ENCODE peak calls at places on chromosomes 16 and 17, in five cellular contexts. W is NCI-H1930, Q is A172, Y is NCI-H82, C is WTC11. M is an unnamed sample.

GRCh38 chr17:12973496-12974318 is 44.1 kb downstream of the ELAC2 start:
- DNase-seq in C (peak), W (no peak), Y (no peak), Q (no peak), M (no peak)

GRCh38 chr16:87582221-87582965 is 19.9 kb upstream of the JPH3 start:
- DNase-seq in W (no peak), C (no peak), Y (no peak), Q (peak), M (no peak)

GRCh38 chr17:15351925-15352324 is 10.5 kb upstream of the TEKT3 start:
- DNase-seq in Y (no peak), Q (peak), W (no peak), C (no peak), M (no peak)

GRCh38 chr17:3879591-3880417 is 13.0 kb downstream of the CAMKK1 start:
- DNase-seq in Y (peak), W (no peak), C (no peak), Q (no peak), M (no peak)

GRCh38 chr17:6023452-6023851 is 46.7 kb upstream of the WSCD1 start:
- DNase-seq in Q (no peak), W (no peak), C (no peak), Y (no peak), M (no peak)

GRCh38 chr16:56649820-56650219 is 1.9 kb upstream of the MT1B start:
- DNase-seq in W (no peak), Y (no peak), C (no peak), Q (no peak), M (no peak)

GRCh38 chr17:44059101-44059892 is 7.2 kb downstream of the LSM12 start:
- DNase-seq in Y (no peak), Q (no peak), W (no peak), C (no peak), M (no peak)

GRCh38 chr17:59365383-59365981 is 34.0 kb downstream of the YPEL2 start:
- DNase-seq in Q (no peak), Y (peak), C (no peak), W (no peak), M (peak)

GRCh38 chr16:28935924-28936783 is 4.4 kb downstream of the CD19 start:
- DNase-seq in Y (peak), C (peak), Q (peak), W (no peak), M (no peak)

GRCh38 chr17:31487648-31488263 is 96.3 kb downstream of the RAB11FIP4 start:
- DNase-seq in C (peak), W (peak), Q (peak), Y (peak), M (peak)

GRCh38 chr17:45149037-45149668 is 878 bp downstream of the HEXIM1 start:
- DNase-seq in W (peak), Y (peak), Q (peak), C (peak), M (peak)

GRCh38 chr17:57989011-57989345 is 924 bp upstream of the VEZF1 start:
- DNase-seq in W (no peak), C (no peak), Q (no peak), Y (peak), M (no peak)

GRCh38 chr17:58338907-58339774 is 10.5 kb upstream of the TSPOAP1 start:
- DNase-seq in Q (peak), W (no peak), C (peak), Y (peak), M (no peak)

GRCh38 chr16:67248401-67249177 is at the start of gene SLC9A5:
- DNase-seq in C (peak), W (no peak), Y (peak), Q (no peak), M (no peak)

GRCh38 chr17:33262724-33263123 is 30.4 kb downstream of the ASIC2 start:
- DNase-seq in W (no peak), Y (peak), C (no peak), Q (no peak), M (no peak)

GRCh38 chr17:48522031-48522593 is 8.7 kb downstream of the HOXB1 start:
- DNase-seq in W (no peak), Y (no peak), C (peak), Q (no peak), M (no peak)

GRCh38 chr16:31092330-31092729 is 2.3 kb downstream of the VKORC1 start:
- DNase-seq in W (no peak), C (no peak), Y (no peak), Q (no peak), M (no peak)

GRCh38 chr16:88387941-88388627 is 5.3 kb downstream of the ZNF469 start:
- DNase-seq in Y (no peak), W (no peak), C (no peak), Q (peak), M (peak)

M was measured in hypothalamus.